ENCODE peak calls at places on chromosomes 1 and 21, in four cellular contexts. One of them, this sample, is unnamed.
A peak's percentile ranks its signal among the peaks of the same experiment; 100 is the strongest.

GRCh38 chr1:65435987-65436386 is 15.5 kb downstream of the LEPR start:
- DNase-seq in cardiac muscle cell: peak; percentile 61
- DNase-seq in left ventricle myocardium inferior: no peak
- DNase-seq in small intestine: no peak
- DNase-seq in this sample: no peak

GRCh38 chr1:185672719-185673360 is 61.4 kb upstream of the HMCN1 start:
- DNase-seq in cardiac muscle cell: no peak
- DNase-seq in left ventricle myocardium inferior: no peak
- DNase-seq in small intestine: peak; percentile 20
- DNase-seq in this sample: peak; percentile 21

GRCh38 chr1:55997550-55997949 is 581.8 kb downstream of the PLPP3 start:
- DNase-seq in cardiac muscle cell: no peak
- DNase-seq in left ventricle myocardium inferior: no peak
- DNase-seq in small intestine: no peak
- DNase-seq in this sample: no peak

GRCh38 chr1:61639218-61639617 is 85.7 kb downstream of the TM2D1 start:
- DNase-seq in cardiac muscle cell: peak; percentile 19
- DNase-seq in left ventricle myocardium inferior: no peak
- DNase-seq in small intestine: peak; percentile 7
- DNase-seq in this sample: no peak

GRCh38 chr21:40386301-40386911 is 460.6 kb downstream of the DSCAM start:
- DNase-seq in cardiac muscle cell: peak; percentile 77
- DNase-seq in left ventricle myocardium inferior: peak; percentile 32
- DNase-seq in small intestine: peak; percentile 32
- DNase-seq in this sample: peak; percentile 31

GRCh38 chr1:52907068-52907811 is 14.3 kb downstream of the ECHDC2 start:
- DNase-seq in cardiac muscle cell: no peak
- DNase-seq in left ventricle myocardium inferior: no peak
- DNase-seq in small intestine: no peak
- DNase-seq in this sample: no peak

GRCh38 chr1:218683224-218683623 is 338.1 kb downstream of the TGFB2 start:
- DNase-seq in cardiac muscle cell: no peak
- DNase-seq in left ventricle myocardium inferior: no peak
- DNase-seq in small intestine: no peak
- DNase-seq in this sample: no peak

GRCh38 chr1:169928438-169929209 is 34.9 kb upstream of the SCYL3 start:
- DNase-seq in cardiac muscle cell: peak; percentile 57
- DNase-seq in left ventricle myocardium inferior: no peak
- DNase-seq in small intestine: peak; percentile 51
- DNase-seq in this sample: no peak

GRCh38 chr1:201265771-201266170 is 17.5 kb upstream of the PKP1 start:
- DNase-seq in cardiac muscle cell: no peak
- DNase-seq in left ventricle myocardium inferior: no peak
- DNase-seq in small intestine: no peak
- DNase-seq in this sample: no peak

GRCh38 chr1:35243681-35244080 is 24.8 kb upstream of the ZMYM4 start:
- DNase-seq in cardiac muscle cell: no peak
- DNase-seq in left ventricle myocardium inferior: no peak
- DNase-seq in small intestine: peak; percentile 89
- DNase-seq in this sample: no peak

GRCh38 chr1:198373376-198373775 is 167.1 kb downstream of the ATP6V1G3 start:
- DNase-seq in cardiac muscle cell: no peak
- DNase-seq in left ventricle myocardium inferior: no peak
- DNase-seq in small intestine: no peak
- DNase-seq in this sample: no peak

GRCh38 chr1:246012271-246012854 is 494.7 kb downstream of the SMYD3 start:
- DNase-seq in cardiac muscle cell: peak; percentile 68
- DNase-seq in left ventricle myocardium inferior: no peak
- DNase-seq in small intestine: peak; percentile 51
- DNase-seq in this sample: no peak

GRCh38 chr1:24416666-24417391 is 1.2 kb downstream of the NIPAL3 start:
- DNase-seq in cardiac muscle cell: no peak
- DNase-seq in left ventricle myocardium inferior: no peak
- DNase-seq in small intestine: peak; percentile 67
- DNase-seq in this sample: no peak

GRCh38 chr1:23544444-23545389 is 13.7 kb upstream of the E2F2 start:
- DNase-seq in cardiac muscle cell: peak; percentile 88
- DNase-seq in left ventricle myocardium inferior: peak; percentile 76
- DNase-seq in small intestine: peak; percentile 85
- DNase-seq in this sample: peak; percentile 85

GRCh38 chr1:58304584-58304983 is 241.9 kb downstream of the OMA1 start:
- DNase-seq in cardiac muscle cell: no peak
- DNase-seq in left ventricle myocardium inferior: no peak
- DNase-seq in small intestine: no peak
- DNase-seq in this sample: no peak

GRCh38 chr1:54609301-54609921 is 13.9 kb downstream of the FAM151A start:
- DNase-seq in cardiac muscle cell: no peak
- DNase-seq in left ventricle myocardium inferior: no peak
- DNase-seq in small intestine: no peak
- DNase-seq in this sample: no peak

GRCh38 chr21:42474043-42474831 is 21.8 kb downstream of the RSPH1 start:
- DNase-seq in cardiac muscle cell: no peak
- DNase-seq in left ventricle myocardium inferior: no peak
- DNase-seq in small intestine: peak; percentile 99
- DNase-seq in this sample: no peak
- H3K27ac ChIP-seq in cardiac muscle cell: no peak overlapping the region
- H3K27ac ChIP-seq in left ventricle myocardium inferior: no peak overlapping the region
- H3K27ac ChIP-seq in small intestine: peak overlapping the region; percentile 92
- H3K27ac ChIP-seq in this sample: no peak overlapping the region

GRCh38 chr21:45300786-45301520 is 13.3 kb upstream of the POFUT2 start:
- DNase-seq in cardiac muscle cell: no peak
- DNase-seq in left ventricle myocardium inferior: peak; percentile 22
- DNase-seq in small intestine: no peak
- DNase-seq in this sample: no peak
- H3K27ac ChIP-seq in cardiac muscle cell: no peak overlapping the region
- H3K27ac ChIP-seq in left ventricle myocardium inferior: peak overlapping the region; percentile 94
- H3K27ac ChIP-seq in small intestine: peak overlapping the region; percentile 96
- H3K27ac ChIP-seq in this sample: peak overlapping the region; percentile 94

GRCh38 chr1:187445066-187445465 is 616.3 kb downstream of the PLA2G4A start:
- DNase-seq in cardiac muscle cell: no peak
- DNase-seq in left ventricle myocardium inferior: no peak
- DNase-seq in small intestine: no peak
- DNase-seq in this sample: no peak
- H3K27ac ChIP-seq in cardiac muscle cell: no peak overlapping the region
- H3K27ac ChIP-seq in left ventricle myocardium inferior: no peak overlapping the region
- H3K27ac ChIP-seq in small intestine: no peak overlapping the region
- H3K27ac ChIP-seq in this sample: no peak overlapping the region

GRCh38 chr1:43583058-43583457 is 52.4 kb downstream of the PTPRF start:
- DNase-seq in cardiac muscle cell: no peak
- DNase-seq in left ventricle myocardium inferior: no peak
- DNase-seq in small intestine: no peak
- DNase-seq in this sample: no peak
- H3K27ac ChIP-seq in cardiac muscle cell: no peak overlapping the region
- H3K27ac ChIP-seq in left ventricle myocardium inferior: no peak overlapping the region
- H3K27ac ChIP-seq in small intestine: no peak overlapping the region
- H3K27ac ChIP-seq in this sample: no peak overlapping the region

GRCh38 chr1:229410370-229410691 is 23.6 kb downstream of the ACTA1 start:
- DNase-seq in cardiac muscle cell: no peak
- DNase-seq in left ventricle myocardium inferior: no peak
- DNase-seq in small intestine: no peak
- DNase-seq in this sample: no peak

GRCh38 chr1:229411434-229412055 is 22.3 kb downstream of the ACTA1 start:
- DNase-seq in cardiac muscle cell: no peak
- DNase-seq in left ventricle myocardium inferior: no peak
- DNase-seq in small intestine: no peak
- DNase-seq in this sample: no peak

GRCh38 chr1:229410692-229411433 is 23.0 kb downstream of the ACTA1 start:
- DNase-seq in cardiac muscle cell: peak; percentile 58
- DNase-seq in left ventricle myocardium inferior: peak; percentile 70
- DNase-seq in small intestine: peak; percentile 44
- DNase-seq in this sample: peak; percentile 89

GRCh38 chr1:229409616-229410369 is 24.1 kb downstream of the ACTA1 start:
- DNase-seq in cardiac muscle cell: no peak
- DNase-seq in left ventricle myocardium inferior: no peak
- DNase-seq in small intestine: peak; percentile 64
- DNase-seq in this sample: no peak

DNA sequence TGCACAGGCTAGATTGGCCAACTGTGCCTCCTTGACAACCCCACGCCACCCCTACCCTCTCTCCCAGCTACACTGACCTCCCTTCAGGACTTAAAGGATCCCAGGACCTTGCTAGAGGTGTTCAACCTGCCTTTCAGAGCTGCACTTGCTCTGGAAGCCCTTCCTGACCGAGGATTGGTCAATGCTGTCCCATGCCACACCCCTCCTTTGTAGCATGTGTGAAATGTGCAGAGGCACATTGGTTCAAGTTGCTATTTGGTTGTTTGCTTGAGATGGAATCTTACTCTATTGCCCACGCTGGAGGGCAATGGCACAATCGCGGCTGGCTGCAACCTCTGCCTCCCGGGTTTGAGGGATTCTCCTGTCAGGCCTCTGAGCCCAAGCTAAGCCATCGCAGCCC is 21.8 kb downstream of the ACTA1 start:
- DNase-seq in cardiac muscle cell: no peak
- DNase-seq in left ventricle myocardium inferior: no peak
- DNase-seq in small intestine: no peak
- DNase-seq in this sample: no peak
- H3K27ac ChIP-seq in cardiac muscle cell: no peak overlapping the region
- H3K27ac ChIP-seq in left ventricle myocardium inferior: peak overlapping the region; percentile 92
- H3K27ac ChIP-seq in small intestine: no peak overlapping the region
- H3K27ac ChIP-seq in this sample: peak overlapping the region; percentile 69

GRCh38 chr21:32350981-32351380 is 41.8 kb downstream of the URB1 start:
- DNase-seq in cardiac muscle cell: no peak
- DNase-seq in left ventricle myocardium inferior: no peak
- DNase-seq in small intestine: no peak
- DNase-seq in this sample: no peak

GRCh38 chr21:32351428-32351827 is 41.4 kb downstream of the URB1 start:
- DNase-seq in cardiac muscle cell: no peak
- DNase-seq in left ventricle myocardium inferior: no peak
- DNase-seq in small intestine: no peak
- DNase-seq in this sample: no peak

GRCh38 chr21:32353002-32353711 is 39.7 kb downstream of the URB1 start:
- DNase-seq in cardiac muscle cell: no peak
- DNase-seq in left ventricle myocardium inferior: no peak
- DNase-seq in small intestine: no peak
- DNase-seq in this sample: no peak

GRCh38 chr21:32350211-32350980 is 42.4 kb downstream of the URB1 start:
- DNase-seq in cardiac muscle cell: no peak
- DNase-seq in left ventricle myocardium inferior: no peak
- DNase-seq in small intestine: no peak
- DNase-seq in this sample: no peak

GRCh38 chr21:32352556-32352955 is 40.3 kb downstream of the URB1 start:
- DNase-seq in cardiac muscle cell: no peak
- DNase-seq in left ventricle myocardium inferior: no peak
- DNase-seq in small intestine: no peak
- DNase-seq in this sample: no peak
- H3K27ac ChIP-seq in cardiac muscle cell: no peak overlapping the region
- H3K27ac ChIP-seq in left ventricle myocardium inferior: peak overlapping the region; percentile 44
- H3K27ac ChIP-seq in small intestine: no peak overlapping the region
- H3K27ac ChIP-seq in this sample: no peak overlapping the region

GRCh38 chr1:39168301-39169080 is 36.0 kb upstream of the MACF1 start:
- DNase-seq in cardiac muscle cell: no peak
- DNase-seq in left ventricle myocardium inferior: no peak
- DNase-seq in small intestine: no peak
- DNase-seq in this sample: no peak

GRCh38 chr1:39167632-39168209 is 36.8 kb upstream of the MACF1 start:
- DNase-seq in cardiac muscle cell: no peak
- DNase-seq in left ventricle myocardium inferior: no peak
- DNase-seq in small intestine: no peak
- DNase-seq in this sample: no peak

GRCh38 chr1:39173119-39173994 is 31.1 kb upstream of the MACF1 start:
- DNase-seq in cardiac muscle cell: no peak
- DNase-seq in left ventricle myocardium inferior: no peak
- DNase-seq in small intestine: no peak
- DNase-seq in this sample: no peak

GRCh38 chr1:39173995-39174380 is 30.5 kb upstream of the MACF1 start:
- DNase-seq in cardiac muscle cell: no peak
- DNase-seq in left ventricle myocardium inferior: no peak
- DNase-seq in small intestine: no peak
- DNase-seq in this sample: no peak

GRCh38 chr1:39170731-39171375 is 33.6 kb upstream of the MACF1 start:
- DNase-seq in cardiac muscle cell: peak; percentile 73
- DNase-seq in left ventricle myocardium inferior: no peak
- DNase-seq in small intestine: no peak
- DNase-seq in this sample: no peak
- H3K27ac ChIP-seq in cardiac muscle cell: peak overlapping the region; percentile 89
- H3K27ac ChIP-seq in left ventricle myocardium inferior: no peak overlapping the region
- H3K27ac ChIP-seq in small intestine: peak overlapping the region; percentile 49
- H3K27ac ChIP-seq in this sample: no peak overlapping the region

DNA sequence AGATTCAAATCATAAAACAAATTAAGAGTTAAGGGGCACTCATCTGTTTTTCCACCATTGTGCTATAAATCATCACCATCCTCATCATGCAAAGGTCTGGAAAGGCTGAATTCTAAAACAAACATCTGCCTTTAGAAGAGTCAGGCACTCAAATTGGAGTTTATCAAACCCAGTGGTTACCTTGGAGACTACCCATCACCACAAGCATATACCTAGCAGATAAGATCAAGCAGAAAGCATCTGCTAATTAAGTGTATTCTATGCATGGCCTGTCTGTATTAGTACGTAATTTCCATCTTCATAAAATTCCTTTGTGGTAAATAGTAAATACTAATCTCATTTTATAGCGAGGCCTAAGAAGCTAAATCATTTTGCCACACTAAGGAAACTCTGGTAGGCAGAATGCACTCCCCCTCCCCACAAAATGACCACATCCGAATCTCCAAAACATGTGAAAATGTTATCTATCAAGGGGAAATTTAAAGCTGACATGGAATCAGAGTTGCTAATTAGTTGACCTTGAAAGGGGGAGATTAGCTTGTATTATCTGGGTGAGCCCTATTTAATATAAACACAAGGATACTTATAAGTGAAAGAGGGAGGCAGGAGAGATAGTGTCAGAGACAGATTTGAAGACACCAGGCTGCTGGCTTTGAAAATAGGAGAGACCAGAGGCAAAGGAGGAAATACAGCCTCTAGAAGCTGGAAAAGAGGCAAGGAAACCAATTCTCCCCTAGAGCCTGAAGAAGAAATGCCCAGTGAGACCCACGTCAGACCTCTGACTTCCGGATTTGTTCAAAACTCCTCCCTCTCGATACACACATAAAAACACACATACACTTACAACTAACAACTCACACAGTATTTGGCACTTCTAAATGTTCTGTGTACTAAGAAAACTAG is 23.2 kb downstream of the ARID4B start:
- DNase-seq in cardiac muscle cell: no peak
- DNase-seq in left ventricle myocardium inferior: no peak
- DNase-seq in small intestine: peak; percentile 27
- DNase-seq in this sample: no peak
- H3K27ac ChIP-seq in cardiac muscle cell: peak overlapping the region; percentile 80
- H3K27ac ChIP-seq in left ventricle myocardium inferior: peak overlapping the region; percentile 29
- H3K27ac ChIP-seq in small intestine: peak overlapping the region; percentile 14
- H3K27ac ChIP-seq in this sample: no peak overlapping the region